ENCODE peak calls at places on chromosomes 16 and 17, in six cellular contexts. K, R, A, Q, U and G are unnamed samples.

GRCh38 chr17:71423871-71424546 is 696.8 kb upstream of the SOX9 start:
- DNase-seq in K (no peak), R (no peak), A (peak), Q (no peak), U (peak), G (peak)

GRCh38 chr16:50245417-50246298 is 20.7 kb upstream of the ADCY7 start:
- DNase-seq in K (no peak), R (peak), A (peak), Q (no peak), U (peak), G (peak)

GRCh38 chr16:12546918-12547607 is 256.6 kb downstream of the CPPED1 start:
- DNase-seq in K (no peak), R (no peak), A (peak), Q (no peak), U (peak), G (no peak)

GRCh38 chr17:58666858-58667267 is 25.0 kb downstream of the TEX14 start:
- DNase-seq in K (peak), R (no peak), A (no peak), Q (peak), U (no peak), G (no peak)

GRCh38 chr17:74987418-74987908 is at the start of gene CDR2L:
- DNase-seq in K (peak), R (peak), A (peak), Q (peak), U (peak), G (peak)

GRCh38 chr16:81996664-81997529 is 14.4 kb downstream of the SDR42E1 start:
- DNase-seq in K (no peak), R (no peak), A (peak), Q (no peak), U (no peak), G (peak)

GRCh38 chr16:12951392-12951791 is 50.0 kb downstream of the SHISA9 start:
- DNase-seq in K (peak), R (no peak), A (no peak), Q (no peak), U (peak), G (no peak)

GRCh38 chr17:75130632-75131277 is 787 bp downstream of the NT5C start:
- DNase-seq in K (peak), R (no peak), A (peak), Q (no peak), U (peak), G (peak)

GRCh38 chr17:81509048-81509686 is 3.4 kb downstream of the ACTG1 start:
- DNase-seq in K (no peak), R (no peak), A (peak), Q (no peak), U (peak), G (peak)

GRCh38 chr16:51153275-51153991 is 2.4 kb upstream of the SALL1 start:
- DNase-seq in K (no peak), R (no peak), A (peak), Q (peak), U (no peak), G (peak)

GRCh38 chr16:50473375-50473945 is 74.7 kb upstream of the NKD1 start:
- DNase-seq in K (no peak), R (no peak), A (peak), Q (no peak), U (peak), G (no peak)